ENCODE peak calls at places on chromosomes 13 and 19, in seven cellular contexts. W is endodermal cell, A is astrocyte, K is sigmoid colon, U is tibial nerve, L is MM.1S, N is activated B cell treated with CpG ODN at 0.5 μM for 24 hours. C is an unnamed sample.

GRCh38 chr19:53546766-53547541 is 9.0 kb downstream of the ZNF331 start:
- DNase-seq in K (no peak), A (no peak), N (no peak), W (no peak), U (no peak), L (no peak), C (no peak)

GRCh38 chr13:38804536-38804935 is 117.7 kb downstream of the FREM2 start:
- DNase-seq in N (no peak), W (no peak), A (peak), L (no peak), K (no peak), U (no peak), C (no peak)

GRCh38 chr13:94079876-94080275 is 399.6 kb downstream of the DCT start:
- DNase-seq in U (no peak), A (peak), K (no peak), W (no peak), N (no peak), L (no peak), C (no peak)

GRCh38 chr13:36129539-36129938 is 1.6 kb downstream of the DCLK1 start:
- DNase-seq in W (no peak), L (no peak), U (no peak), K (no peak), N (no peak), A (no peak), C (no peak)

GRCh38 chr19:47377801-47378200 is 28.7 kb downstream of the DHX34 start:
- DNase-seq in W (no peak), A (no peak), U (no peak), N (no peak), L (no peak), K (no peak), C (no peak)

GRCh38 chr13:111005364-111005763 is 90.5 kb upstream of the ANKRD10 start:
- DNase-seq in U (no peak), N (no peak), W (no peak), L (no peak), A (peak), K (no peak), C (no peak)

GRCh38 chr13:98162935-98163334 is 14.1 kb downstream of the RNF113B start:
- DNase-seq in L (no peak), U (no peak), K (no peak), A (no peak), N (no peak), W (no peak), C (no peak)

GRCh38 chr13:65540064-65540635 is 1690.0 kb downstream of the PCDH9 start:
- DNase-seq in K (no peak), A (peak), N (no peak), U (no peak), W (no peak), L (no peak), C (no peak)

GRCh38 chr19:55537741-55538111 is 793 bp upstream of the SBK2 start:
- DNase-seq in L (no peak), K (no peak), U (no peak), N (no peak), W (peak), A (peak), C (no peak)

GRCh38 chr13:113862766-113863510 is 938 bp downstream of the GAS6 start:
- DNase-seq in W (peak), L (peak), U (no peak), K (no peak), A (peak), N (peak), C (no peak)

GRCh38 chr13:105213512-105213911 is 1322.0 kb downstream of the EFNB2 start:
- DNase-seq in K (no peak), W (peak), A (no peak), U (no peak), N (no peak), L (no peak), C (no peak)
- TF ChIP-seq CTCF in K (no peak), W (peak), A (no peak), U (no peak), N (no peak), L (no peak), C (no peak)

DNA sequence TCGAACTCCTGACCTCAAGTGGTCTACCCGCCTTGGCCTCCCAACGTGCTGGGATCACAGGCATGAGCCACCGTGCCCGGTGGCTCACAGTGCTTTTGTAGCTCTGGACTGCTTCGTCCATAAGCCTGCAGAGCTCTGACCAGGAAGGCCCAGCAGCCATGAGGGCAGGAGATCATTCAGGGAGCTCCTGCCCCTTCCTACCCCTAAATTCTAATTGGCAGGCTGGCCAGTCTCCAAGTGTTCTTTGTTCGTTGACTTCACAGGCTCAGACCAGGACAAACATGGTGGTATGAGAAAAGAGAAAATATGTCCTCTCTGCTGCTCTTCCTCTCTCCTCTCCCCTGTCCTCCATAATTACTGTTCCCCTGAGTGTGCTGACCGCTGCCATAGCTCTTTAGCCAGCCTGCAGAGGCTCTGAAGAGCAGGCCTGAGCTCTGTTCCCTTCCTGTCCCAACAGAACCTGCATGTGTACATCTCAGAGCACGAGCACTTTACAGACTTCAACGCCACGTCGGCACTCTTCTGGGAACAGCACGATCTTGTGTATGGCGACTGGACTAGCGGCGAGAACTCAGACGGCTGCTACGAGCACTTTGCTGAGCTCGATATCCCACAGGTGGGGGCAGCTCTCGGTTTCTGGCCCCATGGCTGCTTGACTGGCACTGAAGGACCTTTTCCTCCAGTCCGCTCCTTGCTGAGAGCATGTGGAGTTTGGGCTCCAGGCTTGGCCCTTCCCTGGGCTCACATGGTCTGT is 19.0 kb downstream of the CLPTM1 start:
- DNase-seq in L (no peak), K (no peak), A (no peak), U (no peak), N (no peak), W (no peak), C (no peak)
- TF ChIP-seq CTCF in L (no peak), K (no peak), A (no peak), U (no peak), N (no peak), W (no peak), C (no peak)

GRCh38 chr13:75151081-75151643 is 330.8 kb downstream of the TBC1D4 start:
- DNase-seq in K (no peak), N (no peak), W (no peak), A (peak), L (no peak), U (no peak), C (no peak)

GRCh38 chr13:75149781-75150180 is 332.2 kb downstream of the TBC1D4 start:
- DNase-seq in W (no peak), K (no peak), N (no peak), A (no peak), U (no peak), L (no peak), C (no peak)

GRCh38 chr13:75145926-75146325 is 336.0 kb downstream of the TBC1D4 start:
- DNase-seq in W (no peak), U (no peak), K (no peak), A (no peak), L (no peak), N (no peak), C (no peak)
- TF ChIP-seq CTCF in W (no peak), U (no peak), K (no peak), A (no peak), L (no peak), N (no peak), C (no peak)

DNA sequence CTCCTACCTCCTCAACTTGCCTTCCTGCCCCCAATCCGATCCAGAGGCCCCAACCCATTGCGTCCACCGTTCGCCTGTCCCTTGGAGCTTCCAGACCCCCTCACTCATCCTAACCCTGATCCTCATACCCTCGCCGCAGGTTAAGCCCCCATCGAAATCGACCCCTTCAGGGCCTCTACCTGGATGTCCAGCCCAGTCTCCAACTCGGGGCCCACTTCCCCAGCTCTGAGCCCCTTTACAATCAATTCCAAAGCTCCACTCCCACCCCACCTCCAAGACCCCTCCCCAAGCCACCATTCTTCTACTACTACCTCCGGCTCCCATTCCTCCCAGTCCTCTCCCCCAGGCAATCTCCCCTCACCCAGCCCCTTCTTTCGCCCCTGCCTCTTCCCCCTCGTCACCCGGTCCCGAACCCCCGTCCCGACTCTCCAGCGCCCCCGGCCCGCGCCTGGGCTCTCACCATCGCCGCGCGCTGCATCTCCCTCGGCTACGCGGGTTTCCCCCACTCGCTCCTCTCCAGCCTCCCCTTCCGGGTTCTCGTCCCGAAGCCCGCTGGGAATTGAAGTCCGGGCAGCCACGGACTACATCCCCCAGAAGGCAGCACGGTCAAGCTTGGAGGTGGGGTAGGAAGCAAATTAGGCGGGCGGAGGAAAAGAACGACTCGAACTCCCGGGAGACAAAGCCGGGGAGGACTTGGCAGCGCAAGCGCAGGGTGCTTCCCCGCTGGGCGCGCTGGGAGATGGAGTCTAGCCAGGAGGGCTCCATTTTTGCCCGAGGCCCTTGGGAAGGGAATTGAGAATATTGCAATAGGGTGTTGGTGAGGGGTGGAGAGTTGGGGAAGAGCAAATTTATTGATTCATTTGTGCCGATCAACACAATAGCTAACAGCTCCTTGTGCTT is at the start of gene FBXO46:
- DNase-seq in U (peak), W (peak), K (peak), A (peak), L (peak), N (peak), C (peak)
- TF ChIP-seq CTCF in U (no peak), W (no peak), K (no peak), A (no peak), L (peak), N (no peak), C (no peak)

GRCh38 chr13:86447479-86447878 is 648.3 kb upstream of the SLITRK6 start:
- DNase-seq in A (no peak), L (no peak), N (no peak), W (no peak), K (no peak), U (no peak), C (no peak)
- TF ChIP-seq CTCF in A (no peak), L (no peak), N (no peak), W (peak), K (no peak), U (no peak), C (no peak)

DNA sequence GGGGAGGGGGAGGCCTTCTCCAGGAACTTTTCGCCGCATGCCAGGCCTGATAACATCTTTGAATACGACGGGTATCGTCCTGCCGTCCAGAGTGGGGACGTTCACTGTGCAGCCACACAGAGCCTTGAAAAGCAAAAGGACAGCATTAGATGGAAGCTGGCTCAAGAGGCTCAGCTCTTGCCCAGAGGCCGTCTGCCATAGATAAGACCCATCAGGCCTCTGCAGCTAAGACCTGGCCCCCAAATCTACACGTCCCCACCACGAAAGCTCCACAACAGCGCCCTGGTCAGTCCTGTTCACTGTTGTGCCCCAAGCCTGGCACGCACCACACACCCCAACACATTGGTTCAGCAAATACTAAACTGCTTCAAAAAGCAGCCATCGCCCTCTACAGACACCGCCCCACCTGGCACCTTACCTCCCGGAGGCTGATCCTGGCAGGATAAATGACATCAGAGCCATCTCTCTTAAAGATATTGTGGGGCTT is 2.1 kb downstream of the DNAJB1 start:
- DNase-seq in U (no peak), K (no peak), W (peak), N (no peak), L (no peak), A (no peak), C (no peak)
- TF ChIP-seq CTCF in U (no peak), K (no peak), W (peak), N (no peak), L (no peak), A (no peak), C (no peak)

DNA sequence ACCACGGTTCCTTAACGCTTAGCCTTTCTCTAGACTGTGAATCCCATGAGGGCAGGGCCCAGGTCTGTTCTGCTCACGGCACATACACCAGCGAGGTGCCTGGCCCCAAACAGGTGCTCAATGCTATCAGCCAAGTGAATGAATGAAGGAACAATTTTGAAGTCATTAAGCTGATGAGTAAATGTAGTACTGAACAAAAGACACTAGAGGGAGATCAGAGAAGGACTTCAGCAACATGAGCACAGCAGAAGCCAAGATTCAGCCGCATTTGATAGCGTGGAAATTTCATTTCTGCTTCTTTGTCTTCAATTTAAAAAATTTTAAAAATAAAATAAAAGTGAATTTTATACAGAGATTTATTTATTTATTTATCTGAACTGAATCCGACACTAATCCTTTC is 20.1 kb upstream of the MYO16 start:
- DNase-seq in U (no peak), N (no peak), W (no peak), L (peak), K (no peak), A (peak), C (no peak)
- TF ChIP-seq CTCF in U (no peak), N (no peak), W (peak), L (peak), K (no peak), A (peak), C (peak)

GRCh38 chr19:579111-579841 is 6.9 kb downstream of the BSG start:
- DNase-seq in L (no peak), U (no peak), N (no peak), W (peak), K (no peak), A (no peak), C (no peak)
- TF ChIP-seq CTCF in L (no peak), U (no peak), N (no peak), W (no peak), K (no peak), A (no peak), C (no peak)

C was measured in neural crest cell.